ENCODE peak calls at places on chromosomes 7 and 10, in seven cellular contexts. One of them, this sample, is unnamed.

GRCh38 chr7:36186841-36187240 is 33.8 kb downstream of the EEPD1 start:
- DNase-seq in PC-9: no peak
- DNase-seq in psoas muscle: no peak
- DNase-seq in activated T-helper 1 cell treated with anti-CD3 and anti-CD28 coated beads, Interleukin-2, amount 50 U/mL, for 16 hours: no peak
- DNase-seq in H7: no peak
- DNase-seq in Karpas-422: peak
- DNase-seq in ELR: no peak
- DNase-seq in this sample: no peak

GRCh38 chr7:129719980-129720732 is 108.6 kb downstream of the NRF1 start:
- DNase-seq in ELR: no peak
- DNase-seq in Karpas-422: no peak
- DNase-seq in activated T-helper 1 cell treated with anti-CD3 and anti-CD28 coated beads, Interleukin-2, amount 50 U/mL, for 16 hours: no peak
- DNase-seq in H7: no peak
- DNase-seq in PC-9: no peak
- DNase-seq in psoas muscle: no peak
- DNase-seq in this sample: no peak

GRCh38 chr10:124911124-124912051 is 30.5 kb upstream of the ZRANB1 start:
- DNase-seq in ELR: no peak
- DNase-seq in Karpas-422: no peak
- DNase-seq in PC-9: no peak
- DNase-seq in psoas muscle: no peak
- DNase-seq in activated T-helper 1 cell treated with anti-CD3 and anti-CD28 coated beads, Interleukin-2, amount 50 U/mL, for 16 hours: no peak
- DNase-seq in H7: no peak
- DNase-seq in this sample: peak

GRCh38 chr7:11716185-11716584 is 115.8 kb downstream of the THSD7A start:
- DNase-seq in PC-9: peak
- DNase-seq in ELR: peak
- DNase-seq in activated T-helper 1 cell treated with anti-CD3 and anti-CD28 coated beads, Interleukin-2, amount 50 U/mL, for 16 hours: no peak
- DNase-seq in Karpas-422: no peak
- DNase-seq in H7: no peak
- DNase-seq in psoas muscle: no peak
- DNase-seq in this sample: no peak

GRCh38 chr10:85032981-85033380 is 704.6 kb downstream of the CCSER2 start:
- DNase-seq in psoas muscle: no peak
- DNase-seq in Karpas-422: no peak
- DNase-seq in activated T-helper 1 cell treated with anti-CD3 and anti-CD28 coated beads, Interleukin-2, amount 50 U/mL, for 16 hours: no peak
- DNase-seq in ELR: no peak
- DNase-seq in H7: no peak
- DNase-seq in PC-9: no peak
- DNase-seq in this sample: no peak

GRCh38 chr7:359226-359775 is 69.3 kb downstream of the FOXL3 start:
- DNase-seq in PC-9: no peak
- DNase-seq in Karpas-422: no peak
- DNase-seq in ELR: no peak
- DNase-seq in H7: no peak
- DNase-seq in psoas muscle: no peak
- DNase-seq in activated T-helper 1 cell treated with anti-CD3 and anti-CD28 coated beads, Interleukin-2, amount 50 U/mL, for 16 hours: no peak
- DNase-seq in this sample: no peak

GRCh38 chr10:14658331-14659122 is 116.2 kb downstream of the FAM107B start:
- DNase-seq in activated T-helper 1 cell treated with anti-CD3 and anti-CD28 coated beads, Interleukin-2, amount 50 U/mL, for 16 hours: no peak
- DNase-seq in psoas muscle: no peak
- DNase-seq in Karpas-422: no peak
- DNase-seq in H7: no peak
- DNase-seq in ELR: peak
- DNase-seq in PC-9: peak
- DNase-seq in this sample: peak

GRCh38 chr7:151140826-151141225 is 26.7 kb downstream of the GBX1 start:
- DNase-seq in psoas muscle: no peak
- DNase-seq in PC-9: no peak
- DNase-seq in H7: no peak
- DNase-seq in activated T-helper 1 cell treated with anti-CD3 and anti-CD28 coated beads, Interleukin-2, amount 50 U/mL, for 16 hours: no peak
- DNase-seq in ELR: no peak
- DNase-seq in Karpas-422: no peak
- DNase-seq in this sample: no peak

GRCh38 chr7:118195837-118196474 is 12.0 kb downstream of the LSM8 start:
- DNase-seq in activated T-helper 1 cell treated with anti-CD3 and anti-CD28 coated beads, Interleukin-2, amount 50 U/mL, for 16 hours: no peak
- DNase-seq in psoas muscle: no peak
- DNase-seq in Karpas-422: peak
- DNase-seq in PC-9: peak
- DNase-seq in ELR: peak
- DNase-seq in H7: peak
- DNase-seq in this sample: peak

GRCh38 chr7:52154382-52154781 is 837.8 kb upstream of the COBL start:
- DNase-seq in H7: no peak
- DNase-seq in psoas muscle: no peak
- DNase-seq in Karpas-422: no peak
- DNase-seq in ELR: no peak
- DNase-seq in PC-9: no peak
- DNase-seq in activated T-helper 1 cell treated with anti-CD3 and anti-CD28 coated beads, Interleukin-2, amount 50 U/mL, for 16 hours: no peak
- DNase-seq in this sample: no peak

GRCh38 chr7:91137969-91138368 is 126.3 kb upstream of the FZD1 start:
- DNase-seq in psoas muscle: no peak
- DNase-seq in ELR: no peak
- DNase-seq in H7: no peak
- DNase-seq in activated T-helper 1 cell treated with anti-CD3 and anti-CD28 coated beads, Interleukin-2, amount 50 U/mL, for 16 hours: no peak
- DNase-seq in PC-9: no peak
- DNase-seq in Karpas-422: no peak
- DNase-seq in this sample: no peak

GRCh38 chr10:107826166-107826565 is 661.7 kb upstream of the SORCS1 start:
- DNase-seq in H7: no peak
- DNase-seq in ELR: no peak
- DNase-seq in PC-9: no peak
- DNase-seq in psoas muscle: no peak
- DNase-seq in Karpas-422: no peak
- DNase-seq in activated T-helper 1 cell treated with anti-CD3 and anti-CD28 coated beads, Interleukin-2, amount 50 U/mL, for 16 hours: no peak
- DNase-seq in this sample: no peak

This sample was measured in LHCN-M2.